ENCODE peak calls at places on chromosomes 7 and 10, in nine cellular contexts. M, L, I, X, B, U, P, S and C are unnamed samples. For H3K27me3, the result is how much of the 10 kb centered on the place peaks cover.

GRCh38 chr7:39733881-39734571 is 110.7 kb downstream of the RALA start:
- DNase-seq in M (peak), L (peak), I (peak), X (no peak), B (no peak), U (no peak), P (no peak), S (peak), C (no peak)

GRCh38 chr10:6726924-6727323 is 146.8 kb upstream of the PRKCQ start:
- DNase-seq in M (no peak), L (no peak), I (no peak), X (no peak), B (no peak), U (no peak), P (no peak), S (no peak), C (no peak)

GRCh38 chr7:70523626-70524351 is 608.2 kb upstream of the GALNT17 start:
- DNase-seq in M (no peak), L (no peak), I (no peak), X (no peak), B (no peak), U (no peak), P (no peak), S (no peak), C (no peak)

GRCh38 chr7:144468990-144469732 is 65.7 kb upstream of the NOBOX start:
- DNase-seq in M (no peak), L (no peak), I (no peak), X (no peak), B (no peak), U (no peak), P (no peak), S (no peak), C (no peak)

GRCh38 chr7:98394377-98394836 is 6.5 kb downstream of the BAIAP2L1 start:
- DNase-seq in M (no peak), L (no peak), I (no peak), X (no peak), B (no peak), U (no peak), P (peak), S (peak), C (no peak)

GRCh38 chr7:12303507-12303906 is 92.4 kb downstream of the TMEM106B start:
- DNase-seq in M (no peak), L (no peak), I (no peak), X (no peak), B (no peak), U (no peak), P (no peak), S (peak), C (no peak)

GRCh38 chr10:122494833-122495232 is 33.5 kb downstream of the HTRA1 start:
- DNase-seq in M (no peak), L (no peak), I (no peak), X (peak), B (no peak), U (no peak), P (no peak), S (peak), C (no peak)

GRCh38 chr10:110336111-110336721 is 31.5 kb upstream of the SMNDC1 start:
- DNase-seq in M (peak), L (peak), I (peak), X (no peak), B (no peak), U (no peak), P (no peak), S (peak), C (no peak)

GRCh38 chr7:35749548-35749947 is 51.3 kb upstream of the SEPTIN7 start:
- DNase-seq in M (peak), L (no peak), I (no peak), X (no peak), B (no peak), U (no peak), P (peak), S (no peak), C (no peak)

GRCh38 chr7:23685770-23686169 is 5.8 kb downstream of the FAM221A start:
- DNase-seq in M (no peak), L (no peak), I (no peak), X (no peak), B (no peak), U (no peak), P (no peak), S (no peak), C (no peak)

GRCh38 chr10:107383357-107383756 is 218.9 kb upstream of the SORCS1 start:
- DNase-seq in M (no peak), L (no peak), I (no peak), X (no peak), B (no peak), U (no peak), P (no peak), S (no peak), C (no peak)

GRCh38 chr10:132272061-132272766 is 35.5 kb downstream of the STK32C start:
- DNase-seq in M (no peak), L (no peak), I (no peak), X (no peak), B (no peak), U (no peak), P (peak), S (peak), C (no peak)

GRCh38 chr10:4201866-4202825 is 417.1 kb upstream of the KLF6 start:
- DNase-seq in M (no peak), L (peak), I (no peak), X (no peak), B (no peak), U (no peak), P (no peak), S (no peak), C (no peak)

GRCh38 chr10:73908853-73909611 is 1.9 kb upstream of the PLAU start:
- DNase-seq in M (no peak), L (peak), I (peak), X (peak), B (no peak), U (no peak), P (peak), S (peak), C (peak)

GRCh38 chr10:86169506-86170254 is 196.9 kb downstream of the GRID1 start:
- DNase-seq in M (no peak), L (no peak), I (no peak), X (no peak), B (peak), U (no peak), P (peak), S (no peak), C (peak)

GRCh38 chr10:14146005-14146404 is 184.7 kb downstream of the FRMD4A start:
- DNase-seq in M (no peak), L (no peak), I (no peak), X (no peak), B (no peak), U (no peak), P (no peak), S (peak), C (no peak)

GRCh38 chr7:117739085-117739484 is 134.2 kb downstream of the CTTNBP2 start:
- DNase-seq in M (no peak), L (no peak), I (no peak), X (no peak), B (no peak), U (no peak), P (no peak), S (no peak), C (no peak)

GRCh38 chr7:127872122-127872521 is 159.1 kb downstream of the LRRC4 start:
- DNase-seq in M (no peak), L (no peak), I (no peak), X (no peak), B (no peak), U (no peak), P (no peak), S (no peak), C (no peak)

GRCh38 chr7:36207451-36208291 is 54.6 kb downstream of the EEPD1 start:
- DNase-seq in M (no peak), L (no peak), I (peak), X (no peak), B (no peak), U (peak), P (peak), S (peak), C (no peak)

GRCh38 chr7:101936612-101937231 is 119.3 kb downstream of the CUX1 start:
- DNase-seq in M (no peak), L (peak), I (peak), X (no peak), B (no peak), U (no peak), P (peak), S (no peak), C (peak)

GRCh38 chr10:114043532-114044250 is at the start of gene ADRB1:
- DNase-seq in M (peak), L (peak), I (peak), X (peak), B (peak), U (no peak), P (peak), S (peak), C (peak)

GRCh38 chr10:43679509-43679908 is 30.8 kb upstream of the ZNF32 start:
- DNase-seq in M (no peak), L (no peak), I (no peak), X (no peak), B (no peak), U (no peak), P (peak), S (peak), C (peak)

GRCh38 chr7:112160130-112160770 is 45.9 kb downstream of the DOCK4 start:
- DNase-seq in M (no peak), L (peak), I (no peak), X (no peak), B (no peak), U (no peak), P (no peak), S (peak), C (no peak)

GRCh38 chr7:156152380-156152779 is 340.1 kb upstream of the SHH start:
- DNase-seq in M (no peak), L (no peak), I (peak), X (no peak), B (no peak), U (no peak), P (no peak), S (no peak), C (no peak)

GRCh38 chr10:127091354-127091753 is 105.0 kb downstream of the INSYN2A start:
- DNase-seq in M (no peak), L (no peak), I (no peak), X (no peak), B (no peak), U (no peak), P (no peak), S (no peak), C (no peak)

GRCh38 chr10:127092916-127093315 is 103.5 kb downstream of the INSYN2A start:
- DNase-seq in M (no peak), L (no peak), I (no peak), X (no peak), B (no peak), U (no peak), P (no peak), S (peak), C (no peak)

GRCh38 chr10:127089446-127089845 is 106.9 kb downstream of the INSYN2A start:
- DNase-seq in M (no peak), L (no peak), I (no peak), X (no peak), B (no peak), U (no peak), P (no peak), S (no peak), C (no peak)

GRCh38 chr10:127090135-127090534 is 106.3 kb downstream of the INSYN2A start:
- DNase-seq in M (no peak), L (peak), I (peak), X (no peak), B (no peak), U (no peak), P (no peak), S (no peak), C (no peak)

DNA sequence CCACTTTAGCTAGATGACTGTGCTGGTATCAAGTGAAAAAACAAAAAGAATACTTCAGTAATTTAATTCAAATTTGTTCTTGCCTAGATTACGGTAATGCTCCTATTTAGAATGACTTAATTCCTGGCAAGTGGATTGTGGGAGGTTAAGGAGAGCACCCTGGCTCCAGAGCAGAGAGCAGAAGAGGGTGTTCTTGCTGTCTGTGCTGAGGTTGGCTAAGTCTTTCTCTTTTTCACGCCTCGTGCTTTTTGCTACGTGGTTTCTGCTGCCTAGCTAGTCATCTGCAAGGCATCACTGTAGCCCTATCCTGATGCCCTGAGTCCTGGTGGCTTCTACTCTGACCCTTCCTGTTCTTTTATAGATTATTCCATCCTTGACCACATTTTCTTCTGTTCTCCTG is 101.4 kb downstream of the INSYN2A start:
- DNase-seq in M (no peak), L (no peak), I (no peak), X (no peak), B (no peak), U (no peak), P (no peak), S (no peak), C (no peak)
- H3K27me3 ChIP-seq in M (under half), L (under half), I (under half), X (under half), B (under half), U (under half), P (under half), S (under half), C (under half)

GRCh38 chr10:49284356-49284755 is 14.6 kb upstream of the C10orf71 start:
- DNase-seq in M (no peak), L (no peak), I (peak), X (peak), B (peak), U (no peak), P (peak), S (no peak), C (peak)
- H3K4me3 ChIP-seq in M (no peak), L (no peak), I (no peak), X (no peak), B (no peak), U (no peak), P (no peak), S (no peak), C (no peak)

GRCh38 chr7:133115596-133115995 is 33.7 kb upstream of the CHCHD3 start:
- DNase-seq in M (no peak), L (peak), I (peak), X (no peak), B (no peak), U (no peak), P (no peak), S (no peak), C (no peak)

GRCh38 chr7:133121175-133121844 is 39.4 kb upstream of the CHCHD3 start:
- DNase-seq in M (no peak), L (peak), I (no peak), X (no peak), B (no peak), U (no peak), P (no peak), S (no peak), C (no peak)

GRCh38 chr7:133114519-133114918 is 32.6 kb upstream of the CHCHD3 start:
- DNase-seq in M (no peak), L (no peak), I (no peak), X (no peak), B (no peak), U (no peak), P (no peak), S (no peak), C (no peak)

GRCh38 chr7:133117432-133117831 is 35.5 kb upstream of the CHCHD3 start:
- DNase-seq in M (no peak), L (no peak), I (no peak), X (no peak), B (no peak), U (no peak), P (no peak), S (no peak), C (no peak)

GRCh38 chr7:133119067-133119466 is 37.2 kb upstream of the CHCHD3 start:
- DNase-seq in M (no peak), L (peak), I (no peak), X (no peak), B (no peak), U (no peak), P (no peak), S (no peak), C (no peak)
- H3K27me3 ChIP-seq in M (under half), L (under half), I (under half), X (under half), B (under half), U (under half), P (under half), S (under half), C (under half)

GRCh38 chr10:95756796-95757657 is 1.1 kb downstream of the ENTPD1 start:
- DNase-seq in M (no peak), L (no peak), I (no peak), X (no peak), B (no peak), U (no peak), P (no peak), S (no peak), C (no peak)
- H3K4me3 ChIP-seq in M (no peak), L (no peak), I (peak), X (no peak), B (peak), U (peak), P (peak), S (no peak), C (peak)

DNA sequence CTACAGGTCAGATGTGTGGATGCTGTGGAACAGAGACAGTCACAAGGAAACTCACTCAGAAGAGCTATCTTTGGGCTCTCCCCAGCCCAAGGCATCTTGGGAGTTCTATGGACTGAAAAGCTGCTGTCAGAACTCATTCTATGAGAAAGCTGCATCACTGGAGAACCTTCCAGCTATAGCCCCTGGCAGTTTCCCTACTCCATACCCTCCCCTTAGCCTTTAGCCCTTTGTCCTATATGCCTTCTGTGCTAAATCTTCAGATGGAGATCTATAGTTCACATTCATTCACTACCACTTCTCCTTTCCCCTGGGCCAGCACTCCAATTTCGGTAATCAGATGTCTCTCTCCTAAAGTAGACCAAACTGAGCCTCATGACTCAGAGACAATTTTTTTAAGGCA is 6.9 kb downstream of the WNT8B start:
- DNase-seq in M (no peak), L (no peak), I (no peak), X (no peak), B (no peak), U (no peak), P (no peak), S (no peak), C (no peak)
- H3K27me3 ChIP-seq in M (under half), L (under half), I (half or more), X (under half), B (under half), U (under half), P (under half), S (under half), C (under half)

GRCh38 chr10:44982496-44982895 is 3.9 kb upstream of the DEPP1 start:
- DNase-seq in M (no peak), L (no peak), I (no peak), X (no peak), B (no peak), U (no peak), P (peak), S (no peak), C (no peak)
- H3K4me3 ChIP-seq in M (no peak), L (no peak), I (no peak), X (no peak), B (no peak), U (no peak), P (no peak), S (no peak), C (no peak)

GRCh38 chr7:29315302-29316270 is 121.0 kb downstream of the CHN2 start:
- DNase-seq in M (no peak), L (no peak), I (no peak), X (no peak), B (no peak), U (no peak), P (no peak), S (no peak), C (no peak)
- H3K27me3 ChIP-seq in M (under half), L (under half), I (under half), X (under half), B (under half), U (under half), P (under half), S (under half), C (under half)

GRCh38 chr7:55021053-55021452 is 2.2 kb downstream of the EGFR start:
- DNase-seq in M (no peak), L (no peak), I (no peak), X (no peak), B (no peak), U (no peak), P (no peak), S (no peak), C (no peak)
- H3K4me3 ChIP-seq in M (no peak), L (no peak), I (no peak), X (peak), B (peak), U (no peak), P (peak), S (peak), C (peak)